ENCODE peak calls at places on chromosomes 3 and 15, in four cellular contexts. O is fibroblast of the aortic adventitia, G is GM20000, L is suprapubic skin. I is an unnamed sample.

GRCh38 chr3:196639517-196640500 is at the start of gene NRROS:
- DNase-seq in O (peak), G (peak), L (no peak), I (peak)

GRCh38 chr3:180678231-180678630 is 1.1 kb downstream of the CCDC39 start:
- DNase-seq in O (no peak), G (no peak), L (no peak), I (no peak)

GRCh38 chr15:99989095-99989494 is 255.9 kb upstream of the LYSMD4 start:
- DNase-seq in O (no peak), G (no peak), L (no peak), I (peak)

GRCh38 chr3:165181556-165181955 is 14.6 kb downstream of the SLITRK3 start:
- DNase-seq in O (no peak), G (no peak), L (no peak), I (no peak)

GRCh38 chr3:50617096-50617791 is at the start of gene MAPKAPK3:
- DNase-seq in O (no peak), G (no peak), L (no peak), I (no peak)

GRCh38 chr3:186259612-186260383 is 102.2 kb downstream of the DGKG start:
- DNase-seq in O (peak), G (peak), L (no peak), I (no peak)

GRCh38 chr3:60935709-60936108 is 315.5 kb downstream of the FHIT start:
- DNase-seq in O (peak), G (no peak), L (no peak), I (no peak)

GRCh38 chr3:50594253-50594785 is 17.3 kb downstream of the CISH start:
- DNase-seq in O (no peak), G (no peak), L (no peak), I (no peak)

GRCh38 chr3:170611746-170612145 is 25.9 kb upstream of the SLC7A14 start:
- DNase-seq in O (no peak), G (no peak), L (no peak), I (no peak)

GRCh38 chr3:126472277-126473006 is 3.2 kb downstream of the ZXDC start:
- DNase-seq in O (peak), G (peak), L (no peak), I (no peak)

GRCh38 chr15:99476413-99477222 is 89.2 kb upstream of the MEF2A start:
- DNase-seq in O (peak), G (peak), L (no peak), I (peak)

GRCh38 chr3:193391902-193392301 is 13.3 kb upstream of the ATP13A5 start:
- DNase-seq in O (no peak), G (no peak), L (no peak), I (no peak)

GRCh38 chr3:16490062-16490641 is 23.3 kb downstream of the RFTN1 start:
- DNase-seq in O (no peak), G (no peak), L (no peak), I (no peak)

GRCh38 chr3:10518506-10519150 is 13.2 kb upstream of the ATP2B2 start:
- DNase-seq in O (peak), G (no peak), L (peak), I (peak)

GRCh38 chr15:74036271-74037170 is 42.0 kb downstream of the PML start:
- DNase-seq in O (peak), G (no peak), L (peak), I (no peak)

GRCh38 chr15:71374607-71375352 is 259.5 kb downstream of the THSD4 start:
- DNase-seq in O (peak), G (no peak), L (no peak), I (no peak)

GRCh38 chr15:91380114-91380513 is 280.1 kb downstream of the SV2B start:
- DNase-seq in O (no peak), G (no peak), L (no peak), I (no peak)
- TF ChIP-seq CTCF in O (no peak), G (no peak), L (no peak), I (no peak)

GRCh38 chr3:5800965-5801364 is 613.5 kb downstream of the EDEM1 start:
- DNase-seq in O (no peak), G (no peak), L (no peak), I (no peak)

GRCh38 chr3:5811051-5811450 is 623.5 kb downstream of the EDEM1 start:
- DNase-seq in O (no peak), G (no peak), L (no peak), I (no peak)

GRCh38 chr3:5809811-5810210 is 622.3 kb downstream of the EDEM1 start:
- DNase-seq in O (no peak), G (no peak), L (no peak), I (no peak)

GRCh38 chr3:5806192-5806591 is 618.7 kb downstream of the EDEM1 start:
- DNase-seq in O (no peak), G (no peak), L (no peak), I (no peak)
- TF ChIP-seq CTCF in O (no peak), G (no peak), L (no peak), I (no peak)

DNA sequence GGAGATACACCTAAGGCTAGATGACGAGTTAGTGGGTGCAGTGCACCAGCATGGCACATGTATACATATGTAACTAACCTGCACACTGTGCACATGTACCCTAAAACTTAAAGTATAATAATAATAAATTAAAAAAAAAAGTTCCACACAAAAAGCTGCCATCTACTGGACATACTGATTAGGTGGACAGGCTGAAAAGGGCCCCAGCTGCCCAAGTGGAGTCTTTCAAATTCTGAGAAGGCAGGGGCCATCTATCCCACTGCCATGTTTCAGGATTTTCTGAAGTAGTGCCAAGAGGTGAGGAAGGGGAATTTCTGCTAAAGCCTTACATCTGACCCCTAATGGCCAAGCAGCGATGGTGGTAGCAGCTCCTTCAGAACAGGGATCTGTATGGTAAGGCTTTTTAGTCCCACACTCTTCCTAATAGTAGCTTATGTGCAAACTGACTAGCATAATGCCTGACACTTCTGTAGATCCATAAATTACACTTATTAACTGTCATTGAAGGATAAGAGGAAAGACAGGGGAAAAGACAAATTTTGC is 7.7 kb downstream of the FSTL1 start:
- DNase-seq in O (no peak), G (no peak), L (no peak), I (no peak)
- TF ChIP-seq CTCF in O (peak), G (no peak), L (no peak), I (peak)

DNA sequence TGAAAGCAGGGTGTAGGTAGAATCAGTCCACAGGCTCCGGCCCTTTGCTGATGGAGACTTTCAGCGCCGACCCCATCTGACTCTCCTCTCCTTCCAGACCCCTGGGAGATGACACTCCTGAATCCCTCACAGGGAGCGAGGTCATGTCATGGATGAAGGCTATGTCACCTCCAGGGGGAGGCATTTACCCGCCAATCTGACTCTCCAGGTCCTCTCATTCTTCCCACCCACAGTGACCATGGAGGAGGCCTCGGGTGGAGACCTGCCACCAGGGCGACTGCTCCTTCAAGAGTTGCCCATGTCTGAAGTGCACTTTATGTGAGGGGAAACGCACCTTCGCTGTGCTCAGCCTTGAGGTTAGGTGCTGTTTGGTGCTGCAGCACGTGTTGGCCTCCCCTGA is 112.7 kb downstream of the KLF13 start:
- DNase-seq in O (no peak), G (peak), L (no peak), I (no peak)
- TF ChIP-seq CTCF in O (no peak), G (peak), L (no peak), I (peak)